ENCODE peak calls at places on chromosomes 1 and 21, in four cellular contexts. A is cardiac muscle cell, X is GM23248, D is dermis microvascular lymphatic vessel endothelial cell. M is an unnamed sample.

GRCh38 chr1:75765697-75766355 is 20.2 kb upstream of the RABGGTB start:
- DNase-seq in A (peak; percentile 65), D (peak; percentile 65), X (peak; percentile 88), M (peak; percentile 90)

GRCh38 chr1:75618382-75618781 is 7.5 kb upstream of the SLC44A5 start:
- DNase-seq in X (no peak), D (no peak), A (no peak), M (no peak)

GRCh38 chr1:156230102-156230501 is 11.9 kb upstream of the BGLAP start:
- DNase-seq in X (no peak), A (no peak), D (no peak), M (no peak)

GRCh38 chr1:244035358-244035757 is 15.7 kb upstream of the ZBTB18 start:
- DNase-seq in D (no peak), A (no peak), X (no peak), M (no peak)

GRCh38 chr21:45072166-45072962 is 2.0 kb upstream of the ADARB1 start:
- DNase-seq in X (no peak), A (no peak), D (no peak), M (no peak)

GRCh38 chr1:232457607-232458006 is 172.3 kb downstream of the SIPA1L2 start:
- DNase-seq in X (no peak), D (no peak), A (no peak), M (no peak)

GRCh38 chr21:35138665-35139381 is 89.7 kb upstream of the RUNX1 start:
- DNase-seq in A (peak; percentile 79), D (peak; percentile 2), X (peak; percentile 61), M (peak; percentile 70)

GRCh38 chr21:16751705-16752104 is 761.1 kb upstream of the CXADR start:
- DNase-seq in D (no peak), X (no peak), A (no peak), M (no peak)

GRCh38 chr1:14989931-14990728 is 163.4 kb upstream of the TMEM51 start:
- DNase-seq in D (no peak), X (no peak), A (no peak), M (no peak)

GRCh38 chr21:26055841-26056264 is 114.7 kb downstream of the APP start:
- DNase-seq in D (no peak), A (no peak), X (no peak), M (no peak)

GRCh38 chr1:12155328-12155727 is 11.5 kb upstream of the TNFRSF1B start:
- DNase-seq in A (no peak), X (no peak), D (no peak), M (no peak)

GRCh38 chr1:219790834-219791615 is 137.3 kb downstream of the SLC30A10 start:
- DNase-seq in A (peak; percentile 34), X (peak; percentile 23), D (no peak), M (peak; percentile 59)

GRCh38 chr1:41633764-41634163 is 149.3 kb upstream of the EDN2 start:
- DNase-seq in D (no peak), A (no peak), X (peak; percentile 70), M (peak; percentile 64)

GRCh38 chr1:153968400-153968799 is 698 bp downstream of the CREB3L4 start:
- DNase-seq in A (no peak), X (no peak), D (no peak), M (no peak)

GRCh38 chr1:180860535-180860934 is 52.2 kb upstream of the KIAA1614 start:
- DNase-seq in D (peak; percentile 4), X (no peak), A (no peak), M (no peak)

GRCh38 chr1:170531758-170532657 is at the start of gene GORAB:
- DNase-seq in X (peak; percentile 97), A (peak; percentile 95), D (peak; percentile 93), M (peak; percentile 99)

GRCh38 chr1:184838374-184838995 is 83.8 kb upstream of the EDEM3 start:
- DNase-seq in X (peak; percentile 99), A (peak; percentile 86), D (no peak), M (peak; percentile 98)

GRCh38 chr1:208564466-208564865 is 320.3 kb upstream of the PLXNA2 start:
- DNase-seq in A (no peak), X (no peak), D (no peak), M (no peak)

GRCh38 chr1:224065455-224065854 is 48.5 kb upstream of the FBXO28 start:
- DNase-seq in X (peak; percentile 49), D (peak; percentile 59), A (no peak), M (peak; percentile 58)

GRCh38 chr1:54768093-54768492 is 3.8 kb upstream of the PARS2 start:
- DNase-seq in D (no peak), A (peak; percentile 12), X (peak; percentile 18), M (peak; percentile 13)

M was measured in EH.